ENCODE peak calls at places on chromosome 13, in six cellular contexts. A is sigmoid colon, R is gastrocnemius medialis, H is IMR-90, O is Peyer's patch, Z is spleen. W is an unnamed sample.

GRCh38 chr13:102773441-102774209 is at the start of gene TEX30:
- DNase-seq in Z (peak; percentile 97), A (peak; percentile 89), O (peak; percentile 91), H (peak; percentile 76), R (peak; percentile 50), W (peak; percentile 81)

GRCh38 chr13:38883783-38884182 is 106.8 kb downstream of the STOML3 start:
- DNase-seq in R (no peak), A (no peak), Z (no peak), O (no peak), H (no peak), W (no peak)

GRCh38 chr13:39379667-39380655 is 223.0 kb downstream of the LHFPL6 start:
- DNase-seq in O (no peak), R (no peak), A (no peak), H (peak; percentile 21), Z (no peak), W (no peak)

GRCh38 chr13:114146629-114147028 is 14.2 kb upstream of the RASA3 start:
- DNase-seq in O (no peak), R (no peak), A (no peak), H (no peak), Z (no peak), W (no peak)

GRCh38 chr13:47437411-47437810 is 540.6 kb upstream of the HTR2A start:
- DNase-seq in Z (no peak), R (no peak), H (peak; percentile 89), A (no peak), O (no peak), W (no peak)

GRCh38 chr13:51958217-51958547 is 53.1 kb downstream of the ATP7B start:
- DNase-seq in H (no peak), Z (no peak), R (no peak), O (peak; percentile 82), A (no peak), W (no peak)

GRCh38 chr13:113454936-113455335 is 1.6 kb upstream of the ADPRHL1 start:
- DNase-seq in A (no peak), O (no peak), H (no peak), R (no peak), Z (no peak), W (no peak)

GRCh38 chr13:26500618-26501320 is 56.7 kb upstream of the WASF3 start:
- DNase-seq in Z (no peak), R (no peak), A (peak; percentile 58), H (no peak), O (no peak), W (no peak)

GRCh38 chr13:97130201-97130600 is 91.9 kb upstream of the MBNL2 start:
- DNase-seq in H (no peak), A (no peak), R (no peak), O (no peak), Z (no peak), W (no peak)

GRCh38 chr13:87998081-87998480 is 326.9 kb downstream of the SLITRK5 start:
- DNase-seq in H (no peak), R (no peak), Z (peak; percentile 51), A (no peak), O (peak; percentile 12), W (no peak)

GRCh38 chr13:73981595-73981994 is 152.6 kb downstream of the KLF12 start:
- DNase-seq in R (no peak), Z (no peak), H (peak; percentile 51), O (no peak), A (no peak), W (no peak)

GRCh38 chr13:58165617-58166016 is 534.1 kb downstream of the PCDH17 start:
- DNase-seq in Z (no peak), H (no peak), O (no peak), R (no peak), A (no peak), W (no peak)

GRCh38 chr13:71797487-71797886 is 69.5 kb downstream of the DACH1 start:
- DNase-seq in R (no peak), A (no peak), O (no peak), Z (no peak), H (no peak), W (no peak)

GRCh38 chr13:113192902-113193301 is 15.6 kb downstream of the PCID2 start:
- DNase-seq in H (peak; percentile 88), A (no peak), Z (no peak), O (no peak), R (no peak), W (no peak)

GRCh38 chr13:26483546-26483945 is 73.9 kb upstream of the WASF3 start:
- DNase-seq in R (no peak), A (peak; percentile 27), H (no peak), Z (no peak), O (peak; percentile 13), W (no peak)

GRCh38 chr13:59099182-59099950 is 1064.4 kb downstream of the DIAPH3 start:
- DNase-seq in H (peak; percentile 69), O (no peak), Z (no peak), A (no peak), R (no peak), W (no peak)

GRCh38 chr13:97026759-97027555 is 32.7 kb upstream of the OXGR1 start:
- DNase-seq in A (no peak), H (no peak), O (no peak), R (no peak), Z (no peak), W (no peak)

GRCh38 chr13:76937416-76937815 is 10.9 kb upstream of the ACOD1 start:
- DNase-seq in A (no peak), R (no peak), O (no peak), H (peak; percentile 97), Z (no peak), W (no peak)

GRCh38 chr13:27001705-27002104 is 169.9 kb downstream of the USP12 start:
- DNase-seq in R (no peak), O (peak; percentile 42), Z (no peak), H (no peak), A (peak; percentile 48), W (no peak)

GRCh38 chr13:112168771-112169170 is 101.8 kb downstream of the SOX1 start:
- DNase-seq in R (no peak), Z (no peak), A (no peak), O (no peak), H (no peak), W (no peak)

GRCh38 chr13:109131698-109132257 is 502.4 kb downstream of the MYO16 start:
- DNase-seq in R (no peak), A (no peak), Z (no peak), O (no peak), H (peak; percentile 21), W (no peak)

GRCh38 chr13:36428083-36428482 is 4.2 kb upstream of the CCNA1 start:
- DNase-seq in Z (no peak), H (no peak), O (no peak), A (no peak), R (no peak), W (no peak)

GRCh38 chr13:48942131-48942530 is 33.6 kb upstream of the FNDC3A start:
- DNase-seq in A (no peak), O (no peak), H (peak; percentile 75), Z (no peak), R (no peak), W (no peak)

GRCh38 chr13:112012004-112012704 is 54.8 kb upstream of the SOX1 start:
- DNase-seq in Z (peak; percentile 58), R (no peak), O (no peak), A (no peak), H (no peak), W (no peak)

GRCh38 chr13:43021926-43022670 is 1.3 kb upstream of the DNAJC15 start:
- DNase-seq in H (peak; percentile 31), A (no peak), Z (no peak), O (no peak), R (no peak), W (no peak)

GRCh38 chr13:43019811-43020210 is 3.6 kb upstream of the DNAJC15 start:
- DNase-seq in O (no peak), Z (no peak), A (no peak), R (no peak), H (no peak), W (no peak)

GRCh38 chr13:43026262-43026661 is 2.9 kb downstream of the DNAJC15 start:
- DNase-seq in A (no peak), O (no peak), H (no peak), R (no peak), Z (no peak), W (no peak)

GRCh38 chr13:43020794-43021193 is 2.6 kb upstream of the DNAJC15 start:
- DNase-seq in H (no peak), R (no peak), Z (no peak), O (no peak), A (no peak), W (no peak)

DNA sequence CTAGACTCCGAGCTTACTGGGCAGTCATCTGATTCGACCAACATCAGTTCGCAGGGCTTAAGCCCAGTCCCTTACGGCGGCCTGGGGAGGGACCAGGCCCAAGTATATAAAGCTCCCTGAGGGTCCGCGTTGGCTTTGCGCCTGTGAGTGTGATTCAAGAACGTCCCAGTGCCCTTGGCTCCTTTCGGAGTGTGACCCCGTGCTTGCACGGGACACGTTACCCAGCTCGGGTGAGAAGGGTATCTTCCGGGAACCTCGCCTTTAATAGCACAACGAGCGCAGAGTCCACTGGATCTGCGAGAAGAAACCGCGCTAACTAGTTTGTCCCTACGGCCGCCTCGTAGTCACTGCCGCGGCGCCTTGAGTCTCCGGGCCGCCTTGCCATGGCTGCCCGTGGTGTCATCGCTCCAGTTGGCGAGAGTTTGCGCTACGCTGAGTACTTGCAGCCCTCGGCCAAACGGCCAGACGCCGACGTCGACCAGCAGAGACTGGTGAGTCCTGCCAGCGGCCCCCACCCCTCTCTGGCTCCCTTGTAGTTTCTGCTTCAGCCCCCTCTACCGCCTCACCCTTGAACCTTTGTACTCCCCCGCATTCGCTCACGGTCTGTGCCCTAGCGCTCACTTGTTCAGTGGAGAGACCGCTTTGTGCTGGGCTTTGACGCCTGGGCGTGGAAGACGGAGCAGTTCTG is at the start of gene DNAJC15:
- DNase-seq in O (peak; percentile 94), H (peak; percentile 83), Z (peak; percentile 94), A (peak; percentile 87), R (peak; percentile 72), W (peak; percentile 75)
- TF ChIP-seq POLR2A in O (peak; percentile 67), H (peak; percentile 44), Z (no peak), A (peak; percentile 50), R (peak; percentile 48), W (peak; percentile 76)

GRCh38 chr13:28867564-28867963 is 47.4 kb downstream of the MTUS2 start:
- DNase-seq in Z (no peak), A (no peak), R (no peak), O (no peak), H (no peak), W (no peak)

GRCh38 chr13:28866932-28867331 is 46.8 kb downstream of the MTUS2 start:
- DNase-seq in H (no peak), R (no peak), A (no peak), O (no peak), Z (no peak), W (no peak)

GRCh38 chr13:28872427-28873176 is 52.5 kb downstream of the MTUS2 start:
- DNase-seq in O (no peak), A (no peak), Z (no peak), R (no peak), H (no peak), W (no peak)
- H3K4me3 ChIP-seq in O (no peak overlapping the region), A (no peak overlapping the region), Z (no peak overlapping the region), R (no peak overlapping the region), H (no peak overlapping the region), W (no peak overlapping the region)

DNA sequence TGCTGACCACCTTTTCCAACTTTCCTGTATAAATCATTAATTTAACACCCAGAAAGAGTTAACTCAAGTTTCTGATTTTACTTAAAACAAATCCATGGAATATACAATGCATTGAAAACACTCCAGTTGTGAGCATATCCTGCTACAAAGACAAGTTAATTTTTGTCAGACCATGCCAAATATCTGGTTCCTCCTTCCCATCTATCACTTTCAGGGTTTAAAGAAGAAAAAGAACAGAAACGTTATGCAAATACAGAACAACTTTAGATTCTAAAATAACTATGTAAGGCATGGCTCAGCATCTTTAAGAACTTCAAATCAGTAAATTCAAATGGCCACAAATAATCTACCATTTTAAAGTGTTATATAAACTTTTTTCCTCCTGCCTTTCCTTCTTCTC is 14.9 kb downstream of the MRPS31 start:
- DNase-seq in R (no peak), Z (no peak), H (no peak), O (no peak), A (no peak), W (no peak)
- H3K4me1 ChIP-seq in R (no peaks in the 10 kb centered on the region), Z (no peaks in the 10 kb centered on the region), H (no peaks in the 10 kb centered on the region), O (no peaks in the 10 kb centered on the region), A (no peaks in the 10 kb centered on the region), W (no peaks in the 10 kb centered on the region)

GRCh38 chr13:31951215-31951678 is 80.3 kb upstream of the FRY start:
- DNase-seq in R (peak; percentile 14), H (peak; percentile 70), O (peak; percentile 57), Z (peak; percentile 91), A (peak; percentile 72), W (peak; percentile 84)
- TF ChIP-seq POLR2A in R (no peak), H (no peak), O (no peak), Z (no peak), A (no peak), W (no peak)